ENCODE peak calls at places on chromosomes 16 and 17, in six cellular contexts. One of them, this sample, is unnamed.

GRCh38 chr17:17806611-17807010 is 30.2 kb downstream of the SREBF1 start:
- DNase-seq in CD8-positive, alpha-beta T cell: no peak
- DNase-seq in cardiac fibroblast: no peak
- DNase-seq in skeletal muscle cell: no peak
- DNase-seq in pancreas: no peak
- DNase-seq in AG04449: no peak
- DNase-seq in this sample: no peak

GRCh38 chr17:58415371-58416055 is 1.8 kb downstream of the RNF43 start:
- DNase-seq in CD8-positive, alpha-beta T cell: no peak
- DNase-seq in cardiac fibroblast: no peak
- DNase-seq in skeletal muscle cell: no peak
- DNase-seq in pancreas: peak; percentile 64
- DNase-seq in AG04449: no peak
- DNase-seq in this sample: no peak

GRCh38 chr17:19762515-19762961 is 14.4 kb upstream of the ALDH3A1 start:
- DNase-seq in CD8-positive, alpha-beta T cell: peak; percentile 71
- DNase-seq in cardiac fibroblast: peak; percentile 68
- DNase-seq in skeletal muscle cell: no peak
- DNase-seq in pancreas: no peak
- DNase-seq in AG04449: no peak
- DNase-seq in this sample: no peak

GRCh38 chr17:2954898-2955445 is 108.4 kb downstream of the OR1D5 start:
- DNase-seq in CD8-positive, alpha-beta T cell: no peak
- DNase-seq in cardiac fibroblast: peak; percentile 92
- DNase-seq in skeletal muscle cell: peak; percentile 94
- DNase-seq in pancreas: peak; percentile 18
- DNase-seq in AG04449: peak; percentile 56
- DNase-seq in this sample: no peak

GRCh38 chr16:86911311-86911999 is 333.1 kb downstream of the FOXL1 start:
- DNase-seq in CD8-positive, alpha-beta T cell: no peak
- DNase-seq in cardiac fibroblast: no peak
- DNase-seq in skeletal muscle cell: no peak
- DNase-seq in pancreas: no peak
- DNase-seq in AG04449: no peak
- DNase-seq in this sample: no peak

GRCh38 chr16:87963400-87963799 is 12.2 kb downstream of the BANP start:
- DNase-seq in CD8-positive, alpha-beta T cell: peak; percentile 70
- DNase-seq in cardiac fibroblast: peak; percentile 85
- DNase-seq in skeletal muscle cell: peak; percentile 78
- DNase-seq in pancreas: no peak
- DNase-seq in AG04449: no peak
- DNase-seq in this sample: peak; percentile 44

GRCh38 chr16:17171250-17172143 is 299.3 kb downstream of the XYLT1 start:
- DNase-seq in CD8-positive, alpha-beta T cell: no peak
- DNase-seq in cardiac fibroblast: no peak
- DNase-seq in skeletal muscle cell: no peak
- DNase-seq in pancreas: peak; percentile 40
- DNase-seq in AG04449: no peak
- DNase-seq in this sample: no peak

GRCh38 chr16:17944345-17944744 is 392.2 kb downstream of the NPIPA8 start:
- DNase-seq in CD8-positive, alpha-beta T cell: no peak
- DNase-seq in cardiac fibroblast: no peak
- DNase-seq in skeletal muscle cell: no peak
- DNase-seq in pancreas: no peak
- DNase-seq in AG04449: no peak
- DNase-seq in this sample: no peak

GRCh38 chr17:48174833-48175232 is 67.3 kb downstream of the SNX11 start:
- DNase-seq in CD8-positive, alpha-beta T cell: no peak
- DNase-seq in cardiac fibroblast: no peak
- DNase-seq in skeletal muscle cell: no peak
- DNase-seq in pancreas: no peak
- DNase-seq in AG04449: no peak
- DNase-seq in this sample: no peak

GRCh38 chr17:66893382-66893781 is 58.5 kb downstream of the CACNG5 start:
- DNase-seq in CD8-positive, alpha-beta T cell: no peak
- DNase-seq in cardiac fibroblast: no peak
- DNase-seq in skeletal muscle cell: no peak
- DNase-seq in pancreas: no peak
- DNase-seq in AG04449: no peak
- DNase-seq in this sample: no peak

GRCh38 chr16:22784690-22785214 is 29.2 kb upstream of the HS3ST2 start:
- DNase-seq in CD8-positive, alpha-beta T cell: no peak
- DNase-seq in cardiac fibroblast: no peak
- DNase-seq in skeletal muscle cell: no peak
- DNase-seq in pancreas: no peak
- DNase-seq in AG04449: no peak
- DNase-seq in this sample: no peak

GRCh38 chr16:88378401-88378800 is 4.4 kb upstream of the ZNF469 start:
- DNase-seq in CD8-positive, alpha-beta T cell: no peak
- DNase-seq in cardiac fibroblast: no peak
- DNase-seq in skeletal muscle cell: no peak
- DNase-seq in pancreas: no peak
- DNase-seq in AG04449: no peak
- DNase-seq in this sample: no peak

GRCh38 chr16:20638711-20639335 is 58.7 kb downstream of the ACSM1 start:
- DNase-seq in CD8-positive, alpha-beta T cell: no peak
- DNase-seq in cardiac fibroblast: no peak
- DNase-seq in skeletal muscle cell: no peak
- DNase-seq in pancreas: no peak
- DNase-seq in AG04449: no peak
- DNase-seq in this sample: no peak

GRCh38 chr16:4945560-4946502 is 8.9 kb upstream of the PPL start:
- DNase-seq in CD8-positive, alpha-beta T cell: no peak
- DNase-seq in cardiac fibroblast: peak; percentile 23
- DNase-seq in skeletal muscle cell: no peak
- DNase-seq in pancreas: peak; percentile 35
- DNase-seq in AG04449: no peak
- DNase-seq in this sample: no peak

GRCh38 chr17:16415031-16415924 is at the start of gene TRPV2:
- DNase-seq in CD8-positive, alpha-beta T cell: peak; percentile 61
- DNase-seq in cardiac fibroblast: no peak
- DNase-seq in skeletal muscle cell: no peak
- DNase-seq in pancreas: no peak
- DNase-seq in AG04449: no peak
- DNase-seq in this sample: peak; percentile 71

GRCh38 chr16:1614226-1615102 is 2.3 kb downstream of the CRAMP1 start:
- DNase-seq in CD8-positive, alpha-beta T cell: peak; percentile 29
- DNase-seq in cardiac fibroblast: peak; percentile 44
- DNase-seq in skeletal muscle cell: no peak
- DNase-seq in pancreas: peak; percentile 22
- DNase-seq in AG04449: no peak
- DNase-seq in this sample: peak; percentile 9

GRCh38 chr17:40563371-40564052 is 1.8 kb downstream of the CCR7 start:
- DNase-seq in CD8-positive, alpha-beta T cell: peak; percentile 60
- DNase-seq in cardiac fibroblast: no peak
- DNase-seq in skeletal muscle cell: no peak
- DNase-seq in pancreas: no peak
- DNase-seq in AG04449: no peak
- DNase-seq in this sample: no peak

GRCh38 chr17:64209983-64210382 is 53.1 kb downstream of the TEX2 start:
- DNase-seq in CD8-positive, alpha-beta T cell: no peak
- DNase-seq in cardiac fibroblast: no peak
- DNase-seq in skeletal muscle cell: no peak
- DNase-seq in pancreas: no peak
- DNase-seq in AG04449: no peak
- DNase-seq in this sample: no peak

GRCh38 chr16:73202176-73202729 is 154.3 kb upstream of the ZFHX3 start:
- DNase-seq in CD8-positive, alpha-beta T cell: no peak
- DNase-seq in cardiac fibroblast: peak; percentile 91
- DNase-seq in skeletal muscle cell: peak; percentile 94
- DNase-seq in pancreas: peak; percentile 65
- DNase-seq in AG04449: peak; percentile 97
- DNase-seq in this sample: no peak

GRCh38 chr17:8818654-8819330 is 19.6 kb upstream of the MFSD6L start:
- DNase-seq in CD8-positive, alpha-beta T cell: no peak
- DNase-seq in cardiac fibroblast: no peak
- DNase-seq in skeletal muscle cell: no peak
- DNase-seq in pancreas: no peak
- DNase-seq in AG04449: no peak
- DNase-seq in this sample: no peak

GRCh38 chr16:66690106-66690847 is 6.3 kb downstream of the CMTM4 start:
- DNase-seq in CD8-positive, alpha-beta T cell: no peak
- DNase-seq in cardiac fibroblast: no peak
- DNase-seq in skeletal muscle cell: no peak
- DNase-seq in pancreas: no peak
- DNase-seq in AG04449: no peak
- DNase-seq in this sample: no peak

GRCh38 chr17:62827722-62828498 is 19.8 kb upstream of the MARCHF10 start:
- DNase-seq in CD8-positive, alpha-beta T cell: no peak
- DNase-seq in cardiac fibroblast: peak; percentile 72
- DNase-seq in skeletal muscle cell: no peak
- DNase-seq in pancreas: no peak
- DNase-seq in AG04449: no peak
- DNase-seq in this sample: no peak

GRCh38 chr17:43774304-43775250 is 4.2 kb downstream of the DUSP3 start:
- DNase-seq in CD8-positive, alpha-beta T cell: no peak
- DNase-seq in cardiac fibroblast: no peak
- DNase-seq in skeletal muscle cell: no peak
- DNase-seq in pancreas: no peak
- DNase-seq in AG04449: no peak
- DNase-seq in this sample: no peak

GRCh38 chr16:27204232-27204915 is 1.0 kb downstream of the KDM8 start:
- DNase-seq in CD8-positive, alpha-beta T cell: no peak
- DNase-seq in cardiac fibroblast: no peak
- DNase-seq in skeletal muscle cell: peak; percentile 10
- DNase-seq in pancreas: peak; percentile 46
- DNase-seq in AG04449: no peak
- DNase-seq in this sample: no peak

GRCh38 chr17:59651346-59651745 is 31.7 kb downstream of the CLTC start:
- DNase-seq in CD8-positive, alpha-beta T cell: no peak
- DNase-seq in cardiac fibroblast: no peak
- DNase-seq in skeletal muscle cell: no peak
- DNase-seq in pancreas: no peak
- DNase-seq in AG04449: no peak
- DNase-seq in this sample: peak; percentile 24

DNA sequence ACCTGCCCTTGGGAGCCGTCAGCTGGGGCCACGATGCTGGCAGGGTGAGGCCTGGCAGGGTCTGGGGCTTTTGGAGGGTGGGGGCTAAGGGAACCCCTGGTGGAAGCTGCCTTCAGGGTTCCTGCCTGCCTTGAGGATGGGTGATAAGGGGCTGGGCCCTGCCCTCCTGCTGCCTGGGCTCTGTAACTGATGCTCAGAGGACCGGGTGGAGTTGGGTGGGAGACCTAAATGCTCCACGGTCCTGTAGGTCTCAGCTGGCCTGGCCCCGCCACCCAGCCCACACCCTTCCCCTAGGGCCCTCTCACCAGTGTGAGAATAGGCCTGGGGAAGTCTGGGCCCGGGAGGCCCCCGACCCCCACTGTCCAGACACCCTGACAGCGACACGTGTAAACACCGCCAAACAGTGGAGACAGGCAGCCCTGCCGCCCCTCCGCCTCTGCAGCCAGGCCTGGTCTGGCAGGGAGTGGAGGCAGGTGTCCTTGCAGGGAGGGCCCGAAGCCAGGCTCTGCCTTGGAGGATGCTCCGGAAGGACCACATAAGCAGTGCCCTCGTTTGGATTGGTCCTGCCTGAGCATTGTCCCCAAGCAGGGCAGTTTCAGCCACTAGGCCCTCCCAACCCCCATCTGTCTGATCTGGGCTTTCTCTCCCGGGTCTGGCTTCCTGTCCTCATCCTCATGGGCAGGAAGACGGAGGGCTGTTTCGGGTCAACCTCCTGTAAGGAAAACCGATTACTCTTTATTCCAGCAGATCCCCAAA is 6.5 kb upstream of the BAHCC1 start:
- DNase-seq in CD8-positive, alpha-beta T cell: no peak
- DNase-seq in cardiac fibroblast: no peak
- DNase-seq in skeletal muscle cell: no peak
- DNase-seq in pancreas: no peak
- DNase-seq in AG04449: no peak
- DNase-seq in this sample: no peak
- H3K4me3 ChIP-seq in CD8-positive, alpha-beta T cell: no peak overlapping the region
- H3K4me3 ChIP-seq in cardiac fibroblast: no peak overlapping the region
- H3K4me3 ChIP-seq in skeletal muscle cell: no peak overlapping the region
- H3K4me3 ChIP-seq in pancreas: no peak overlapping the region
- H3K4me3 ChIP-seq in AG04449: no peak overlapping the region
- H3K4me3 ChIP-seq in this sample: no peak overlapping the region

GRCh38 chr16:49281481-49281842 is at the start of gene CBLN1:
- DNase-seq in CD8-positive, alpha-beta T cell: no peak
- DNase-seq in cardiac fibroblast: no peak
- DNase-seq in skeletal muscle cell: no peak
- DNase-seq in pancreas: no peak
- DNase-seq in AG04449: no peak
- DNase-seq in this sample: no peak
- H3K4me3 ChIP-seq in CD8-positive, alpha-beta T cell: no peak within 1 kb of the TSS
- H3K4me3 ChIP-seq in cardiac fibroblast: peak within 1 kb of the TSS; percentile 13
- H3K4me3 ChIP-seq in skeletal muscle cell: peak within 1 kb of the TSS; percentile 38
- H3K4me3 ChIP-seq in pancreas: peak within 1 kb of the TSS; percentile 59
- H3K4me3 ChIP-seq in AG04449: no peak within 1 kb of the TSS
- H3K4me3 ChIP-seq in this sample: no peak within 1 kb of the TSS

DNA sequence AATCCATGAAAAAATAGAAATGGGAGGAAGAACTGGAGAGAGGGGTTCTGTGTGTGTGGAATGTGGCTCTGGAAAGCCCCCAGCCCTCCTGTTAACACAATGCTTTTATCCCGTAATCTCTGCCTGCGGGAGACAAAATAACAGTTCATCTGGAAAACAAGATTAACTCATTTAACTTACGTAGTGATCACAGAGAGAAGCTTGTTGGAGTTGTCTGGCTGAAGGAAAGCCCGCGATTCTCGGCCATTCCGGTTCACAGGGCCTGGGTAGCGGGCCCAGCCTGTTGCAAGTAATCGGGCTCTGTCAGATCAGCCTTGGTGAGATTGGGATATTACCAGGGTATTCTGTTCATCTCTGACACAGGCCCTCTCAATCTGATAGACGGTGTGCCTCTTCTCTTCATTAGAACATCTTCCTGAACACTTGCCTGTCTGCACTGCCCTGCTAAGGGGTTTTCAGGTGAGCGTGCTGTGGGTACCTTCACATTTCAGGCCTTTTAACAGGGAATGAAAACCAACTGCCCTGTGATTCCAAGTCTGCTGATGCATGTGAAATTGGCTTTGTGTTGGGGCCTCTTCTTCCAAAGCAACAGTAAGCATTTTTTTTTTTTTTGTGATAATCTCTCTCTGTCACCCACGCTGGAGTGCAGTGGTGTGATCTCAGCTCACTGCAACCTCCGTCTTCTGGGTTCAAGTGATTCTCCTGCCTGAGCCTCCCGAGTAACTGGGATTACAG is 609.9 kb downstream of the WWOX start:
- DNase-seq in CD8-positive, alpha-beta T cell: no peak
- DNase-seq in cardiac fibroblast: no peak
- DNase-seq in skeletal muscle cell: no peak
- DNase-seq in pancreas: no peak
- DNase-seq in AG04449: no peak
- DNase-seq in this sample: no peak
- H3K4me3 ChIP-seq in CD8-positive, alpha-beta T cell: no peak overlapping the region
- H3K4me3 ChIP-seq in cardiac fibroblast: no peak overlapping the region
- H3K4me3 ChIP-seq in skeletal muscle cell: no peak overlapping the region
- H3K4me3 ChIP-seq in pancreas: no peak overlapping the region
- H3K4me3 ChIP-seq in AG04449: no peak overlapping the region
- H3K4me3 ChIP-seq in this sample: no peak overlapping the region

DNA sequence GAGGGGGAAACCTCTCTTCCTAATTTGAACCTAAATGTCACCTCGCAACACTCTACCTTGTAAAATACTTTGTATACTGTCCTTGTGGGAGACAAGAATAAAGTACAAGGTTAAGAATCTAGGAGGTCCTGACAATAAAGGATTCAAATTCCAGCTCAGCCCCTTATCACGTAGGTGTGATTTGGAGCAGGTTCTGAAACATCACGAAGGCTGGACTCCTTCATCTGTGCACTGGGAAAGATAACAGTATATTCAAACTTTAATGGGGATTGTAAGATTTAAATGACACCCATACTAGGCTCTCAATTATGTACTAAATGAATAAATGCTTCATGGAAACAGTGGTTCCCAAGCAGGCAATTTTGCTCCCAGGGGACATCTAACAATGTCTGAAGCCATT is 2.1 kb downstream of the TXNDC11 start:
- DNase-seq in CD8-positive, alpha-beta T cell: no peak
- DNase-seq in cardiac fibroblast: no peak
- DNase-seq in skeletal muscle cell: no peak
- DNase-seq in pancreas: no peak
- DNase-seq in AG04449: no peak
- DNase-seq in this sample: no peak
- H3K4me3 ChIP-seq in CD8-positive, alpha-beta T cell: no peak overlapping the region
- H3K4me3 ChIP-seq in cardiac fibroblast: peak overlapping the region; percentile 88
- H3K4me3 ChIP-seq in skeletal muscle cell: peak overlapping the region; percentile 95
- H3K4me3 ChIP-seq in pancreas: peak overlapping the region; percentile 88
- H3K4me3 ChIP-seq in AG04449: peak overlapping the region; percentile 85
- H3K4me3 ChIP-seq in this sample: peak overlapping the region; percentile 84

This sample was measured in CD8-positive, alpha-beta memory T cell.